ENCODE peak calls at places on chromosomes 7 and 10, in nine cellular contexts. K, L, U, P, M, H, I, C and V are unnamed samples.

GRCh38 chr10:72077275-72077990 is 10.9 kb downstream of the SPOCK2 start:
- DNase-seq in L (no peak), I (peak; percentile 37), K (no peak), C (no peak), H (no peak), U (no peak), M (no peak), P (no peak), V (no peak)

GRCh38 chr10:31757831-31758230 is 170.8 kb downstream of the ARHGAP12 start:
- DNase-seq in C (no peak), K (no peak), L (peak; percentile 30), M (no peak), I (peak; percentile 71), U (no peak), H (no peak), P (no peak), V (no peak)

GRCh38 chr10:95818663-95819062 is 62.7 kb downstream of the ENTPD1 start:
- DNase-seq in P (no peak), M (no peak), L (no peak), H (peak; percentile 79), U (no peak), K (no peak), C (no peak), I (no peak), V (no peak)

GRCh38 chr10:25082276-25083204 is 66.1 kb downstream of the THNSL1 start:
- DNase-seq in P (no peak), H (peak; percentile 87), I (no peak), M (no peak), L (no peak), K (no peak), C (no peak), U (no peak), V (no peak)

GRCh38 chr10:79928028-79928583 is 20.8 kb downstream of the SFTPD start:
- DNase-seq in U (peak; percentile 7), H (no peak), I (no peak), C (no peak), P (no peak), K (no peak), L (no peak), M (no peak), V (no peak)

GRCh38 chr7:23696916-23697441 is 13.0 kb upstream of the STK31 start:
- DNase-seq in P (peak; percentile 55), C (no peak), K (peak; percentile 63), M (peak; percentile 61), I (no peak), L (peak; percentile 30), U (peak; percentile 65), H (peak; percentile 58), V (no peak)

GRCh38 chr7:127447326-127447945 is 54.9 kb upstream of the ZNF800 start:
- DNase-seq in I (no peak), P (no peak), L (no peak), K (no peak), M (peak; percentile 42), H (peak; percentile 64), C (no peak), U (no peak), V (no peak)

GRCh38 chr7:15837627-15838026 is 151.1 kb upstream of the MEOX2 start:
- DNase-seq in C (no peak), L (no peak), U (no peak), H (no peak), K (no peak), M (no peak), I (no peak), P (no peak), V (no peak)

GRCh38 chr7:110767550-110768137 is 323.3 kb upstream of the LRRN3 start:
- DNase-seq in H (no peak), U (no peak), I (no peak), L (no peak), M (no peak), P (no peak), C (no peak), K (no peak), V (no peak)

GRCh38 chr7:144853542-144853941 is 17.7 kb upstream of the TPK1 start:
- DNase-seq in I (no peak), P (no peak), C (no peak), M (no peak), H (no peak), L (no peak), U (no peak), K (no peak), V (no peak)

GRCh38 chr7:94391716-94392390 is 2.8 kb upstream of the COL1A2 start:
- DNase-seq in K (no peak), L (no peak), M (peak; percentile 36), H (no peak), U (no peak), I (no peak), C (peak; percentile 48), P (no peak), V (no peak)

GRCh38 chr7:94394058-94394398 is 667 bp upstream of the COL1A2 start:
- DNase-seq in L (no peak), H (no peak), P (no peak), C (peak; percentile 62), U (no peak), K (no peak), I (peak; percentile 73), M (peak; percentile 29), V (no peak)

GRCh38 chr7:94394399-94395140 is at the start of gene COL1A2:
- DNase-seq in I (peak; percentile 92), P (no peak), C (peak; percentile 93), M (peak; percentile 30), U (peak; percentile 32), K (peak; percentile 32), H (no peak), L (peak; percentile 75), V (peak; percentile 92)

GRCh38 chr7:94392391-94392782 is 2.3 kb upstream of the COL1A2 start:
- DNase-seq in P (no peak), L (no peak), C (no peak), K (no peak), M (no peak), H (no peak), U (no peak), I (no peak), V (no peak)

GRCh38 chr7:94393251-94393758 is 1.4 kb upstream of the COL1A2 start:
- DNase-seq in U (no peak), L (peak; percentile 48), C (peak; percentile 57), P (no peak), M (no peak), K (no peak), H (no peak), I (no peak), V (peak; percentile 49)
- H3K4me3 ChIP-seq in U (no peak overlapping the region), L (no peak overlapping the region), C (no peak overlapping the region), P (no peak overlapping the region), M (no peak overlapping the region), K (no peak overlapping the region), H (no peak overlapping the region), I (peak overlapping the region; percentile 72), V (peak overlapping the region; percentile 47)

DNA sequence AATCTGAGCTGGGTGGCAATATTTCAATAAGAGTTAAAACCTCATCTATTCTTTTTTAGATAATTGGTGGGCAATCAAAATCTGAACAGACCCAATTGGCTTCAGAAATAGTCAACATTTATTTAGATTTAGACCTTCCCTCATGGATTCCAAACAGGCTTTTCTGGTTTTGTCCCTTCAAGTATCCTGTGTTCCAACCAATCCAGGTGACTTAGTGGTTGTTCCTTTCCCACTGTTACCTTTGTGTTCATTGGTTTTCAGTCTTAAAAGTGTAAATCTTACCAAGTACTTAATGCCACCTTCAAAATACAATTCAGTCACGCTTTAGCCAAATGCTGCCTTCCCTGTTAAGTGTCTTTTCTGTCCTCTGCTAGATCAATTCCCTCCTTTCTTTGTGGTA is 85.9 kb downstream of the AHR start:
- DNase-seq in K (no peak), P (no peak), C (no peak), I (no peak), U (no peak), H (no peak), M (no peak), L (no peak), V (no peak)
- H3K27ac ChIP-seq in K (no peak overlapping the region), P (no peak overlapping the region), C (no peak overlapping the region), I (no peak overlapping the region), U (no peak overlapping the region), H (no peak overlapping the region), M (no peak overlapping the region), L (no peak overlapping the region), V (no peak overlapping the region)

GRCh38 chr7:118169146-118169545 is 14.8 kb upstream of the LSM8 start:
- DNase-seq in P (no peak), M (no peak), I (no peak), H (no peak), K (no peak), L (no peak), C (no peak), U (no peak), V (no peak)
- TF ChIP-seq EP300 in P (no peak), M (no peak), I (no peak), H (no peak), K (no peak), L (no peak), C (no peak), U (no peak), V (no peak)

GRCh38 chr7:101302641-101303101 is 18.9 kb downstream of the IFT22 start:
- DNase-seq in P (no peak), K (no peak), L (no peak), I (no peak), M (peak; percentile 44), U (no peak), C (no peak), H (no peak), V (no peak)

GRCh38 chr7:101294832-101295121 is 26.8 kb downstream of the IFT22 start:
- DNase-seq in U (no peak), M (no peak), P (no peak), H (no peak), L (no peak), K (no peak), I (no peak), C (no peak), V (no peak)

GRCh38 chr7:101303102-101303701 is 18.4 kb downstream of the IFT22 start:
- DNase-seq in C (no peak), K (no peak), U (no peak), H (no peak), P (no peak), I (no peak), M (peak; percentile 56), L (no peak), V (no peak)

GRCh38 chr7:101300465-101301376 is 20.9 kb downstream of the IFT22 start:
- DNase-seq in U (no peak), C (no peak), K (no peak), M (no peak), H (no peak), L (no peak), I (no peak), P (no peak), V (no peak)

DNA sequence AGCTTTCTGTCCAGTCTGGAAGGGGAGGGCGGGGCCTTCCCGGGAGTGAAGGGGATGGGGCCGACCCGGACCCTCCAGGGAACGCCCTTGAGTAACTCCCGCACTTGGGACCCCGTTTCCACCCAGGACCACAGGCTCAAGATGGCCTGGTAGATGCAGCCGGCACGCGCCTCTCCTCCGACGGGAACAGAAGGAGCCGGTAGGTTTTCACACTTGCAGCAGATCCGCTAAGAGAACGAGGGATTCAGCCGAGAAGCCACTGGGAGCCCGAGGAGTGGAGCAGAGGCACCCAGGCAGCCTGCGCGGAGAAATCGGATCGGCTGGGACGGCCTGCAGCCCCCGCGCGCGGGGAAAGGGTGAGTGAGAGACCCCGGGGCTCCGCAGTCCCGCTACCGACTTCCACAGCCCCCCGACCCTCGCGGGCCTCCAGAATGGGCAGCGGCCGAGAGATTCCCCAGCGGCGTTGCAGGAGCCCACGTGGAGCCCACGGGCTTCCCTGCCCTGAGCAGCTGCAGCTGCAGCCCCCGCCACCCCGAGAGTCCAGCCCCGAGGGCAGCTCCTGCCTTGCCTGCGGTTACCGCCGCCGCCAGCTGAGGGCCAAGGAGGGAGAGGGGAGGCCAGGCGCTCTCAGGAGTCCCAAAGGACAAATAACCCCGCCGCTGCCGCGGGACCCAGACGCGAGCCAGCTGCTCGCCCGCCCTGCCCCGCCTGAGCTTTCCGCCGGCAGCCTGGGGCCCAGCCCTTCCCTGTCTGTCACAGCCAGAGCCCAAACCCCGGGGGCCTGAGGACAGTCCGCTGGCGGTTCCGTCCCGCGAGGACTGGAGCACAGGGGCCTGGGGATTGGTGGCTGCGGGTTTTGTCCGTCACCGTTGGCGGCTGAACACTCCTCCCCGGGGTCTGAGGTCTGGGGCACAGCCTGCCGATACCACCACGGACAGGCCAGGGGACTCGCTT is 21.8 kb downstream of the IFT22 start:
- DNase-seq in C (no peak), U (no peak), L (no peak), K (no peak), H (no peak), I (no peak), P (no peak), M (peak; percentile 52), V (no peak)
- H3K4me3 ChIP-seq in C (no peak overlapping the region), U (no peak overlapping the region), L (no peak overlapping the region), K (no peak overlapping the region), H (peak overlapping the region; percentile 37), I (no peak overlapping the region), P (no peak overlapping the region), M (no peak overlapping the region), V (no peak overlapping the region)